ENCODE peak calls at places on chromosomes 7 and 10, in nine cellular contexts. One of them, this sample, is unnamed.

GRCh38 chr7:37531225-37531624 is 82.6 kb upstream of the ELMO1 start:
- DNase-seq in Calu3: no peak
- DNase-seq in WTC11: no peak
- DNase-seq in mucosa of descending colon: no peak
- DNase-seq in HFFc6: no peak
- DNase-seq in Caco-2: no peak
- DNase-seq in lower leg skin: no peak
- DNase-seq in uterus: no peak
- DNase-seq in neural crest cell: no peak
- DNase-seq in this sample: no peak

GRCh38 chr7:25238056-25238745 is 9.9 kb upstream of the NPVF start:
- DNase-seq in neural crest cell: no peak
- DNase-seq in Calu3: no peak
- DNase-seq in mucosa of descending colon: no peak
- DNase-seq in WTC11: no peak
- DNase-seq in uterus: no peak
- DNase-seq in lower leg skin: no peak
- DNase-seq in Caco-2: no peak
- DNase-seq in HFFc6: no peak
- DNase-seq in this sample: no peak

GRCh38 chr10:71725998-71726672 is 6.6 kb upstream of the C10orf105 start:
- DNase-seq in lower leg skin: no peak
- DNase-seq in mucosa of descending colon: no peak
- DNase-seq in HFFc6: peak
- DNase-seq in WTC11: peak
- DNase-seq in neural crest cell: peak
- DNase-seq in uterus: no peak
- DNase-seq in Calu3: peak
- DNase-seq in Caco-2: no peak
- DNase-seq in this sample: peak

GRCh38 chr10:89242340-89242680 is 9.3 kb downstream of the LIPA start:
- DNase-seq in lower leg skin: no peak
- DNase-seq in Caco-2: no peak
- DNase-seq in mucosa of descending colon: no peak
- DNase-seq in uterus: no peak
- DNase-seq in neural crest cell: no peak
- DNase-seq in HFFc6: no peak
- DNase-seq in Calu3: no peak
- DNase-seq in WTC11: no peak
- DNase-seq in this sample: no peak

GRCh38 chr7:134210976-134211663 is 84.0 kb downstream of the LRGUK start:
- DNase-seq in HFFc6: no peak
- DNase-seq in Caco-2: no peak
- DNase-seq in mucosa of descending colon: no peak
- DNase-seq in uterus: no peak
- DNase-seq in WTC11: no peak
- DNase-seq in Calu3: no peak
- DNase-seq in lower leg skin: no peak
- DNase-seq in neural crest cell: no peak
- DNase-seq in this sample: no peak

GRCh38 chr10:35016009-35016408 is 74.1 kb downstream of the CUL2 start:
- DNase-seq in lower leg skin: no peak
- DNase-seq in HFFc6: no peak
- DNase-seq in mucosa of descending colon: no peak
- DNase-seq in Caco-2: no peak
- DNase-seq in WTC11: no peak
- DNase-seq in uterus: no peak
- DNase-seq in Calu3: no peak
- DNase-seq in neural crest cell: no peak
- DNase-seq in this sample: no peak

GRCh38 chr10:13593560-13593959 is 6.8 kb downstream of the PRPF18 start:
- DNase-seq in neural crest cell: no peak
- DNase-seq in Caco-2: no peak
- DNase-seq in uterus: no peak
- DNase-seq in Calu3: no peak
- DNase-seq in mucosa of descending colon: no peak
- DNase-seq in WTC11: no peak
- DNase-seq in lower leg skin: no peak
- DNase-seq in HFFc6: peak
- DNase-seq in this sample: no peak

GRCh38 chr10:133528845-133529575 is 1.8 kb downstream of the CYP2E1 start:
- DNase-seq in mucosa of descending colon: no peak
- DNase-seq in uterus: no peak
- DNase-seq in Calu3: peak
- DNase-seq in WTC11: no peak
- DNase-seq in lower leg skin: no peak
- DNase-seq in neural crest cell: no peak
- DNase-seq in Caco-2: no peak
- DNase-seq in HFFc6: no peak
- DNase-seq in this sample: peak

GRCh38 chr10:90999512-91000172 is 78.8 kb upstream of the ANKRD1 start:
- DNase-seq in neural crest cell: no peak
- DNase-seq in uterus: no peak
- DNase-seq in Caco-2: no peak
- DNase-seq in HFFc6: no peak
- DNase-seq in lower leg skin: no peak
- DNase-seq in mucosa of descending colon: no peak
- DNase-seq in Calu3: no peak
- DNase-seq in WTC11: no peak
- DNase-seq in this sample: no peak

GRCh38 chr10:22911889-22912762 is 15.7 kb upstream of the ARMC3 start:
- DNase-seq in HFFc6: no peak
- DNase-seq in Calu3: no peak
- DNase-seq in uterus: no peak
- DNase-seq in lower leg skin: no peak
- DNase-seq in WTC11: no peak
- DNase-seq in mucosa of descending colon: no peak
- DNase-seq in neural crest cell: no peak
- DNase-seq in Caco-2: no peak
- DNase-seq in this sample: no peak

GRCh38 chr7:155399577-155399976 is 58.4 kb upstream of the EN2 start:
- DNase-seq in lower leg skin: no peak
- DNase-seq in mucosa of descending colon: no peak
- DNase-seq in Caco-2: no peak
- DNase-seq in uterus: no peak
- DNase-seq in neural crest cell: no peak
- DNase-seq in HFFc6: no peak
- DNase-seq in WTC11: no peak
- DNase-seq in Calu3: no peak
- DNase-seq in this sample: no peak

GRCh38 chr7:31102973-31103850 is 51.1 kb downstream of the ADCYAP1R1 start:
- DNase-seq in Calu3: no peak
- DNase-seq in Caco-2: peak
- DNase-seq in mucosa of descending colon: no peak
- DNase-seq in WTC11: no peak
- DNase-seq in neural crest cell: no peak
- DNase-seq in HFFc6: no peak
- DNase-seq in lower leg skin: no peak
- DNase-seq in uterus: no peak
- DNase-seq in this sample: no peak

GRCh38 chr10:110788620-110789385 is 82.9 kb upstream of the PDCD4 start:
- DNase-seq in uterus: no peak
- DNase-seq in mucosa of descending colon: no peak
- DNase-seq in HFFc6: no peak
- DNase-seq in Caco-2: no peak
- DNase-seq in neural crest cell: no peak
- DNase-seq in WTC11: no peak
- DNase-seq in lower leg skin: no peak
- DNase-seq in Calu3: no peak
- DNase-seq in this sample: no peak

GRCh38 chr10:110792476-110792875 is 79.3 kb upstream of the PDCD4 start:
- DNase-seq in lower leg skin: no peak
- DNase-seq in Calu3: no peak
- DNase-seq in mucosa of descending colon: no peak
- DNase-seq in neural crest cell: no peak
- DNase-seq in uterus: no peak
- DNase-seq in Caco-2: no peak
- DNase-seq in HFFc6: no peak
- DNase-seq in WTC11: no peak
- DNase-seq in this sample: no peak

GRCh38 chr10:110790913-110791525 is 80.7 kb upstream of the PDCD4 start:
- DNase-seq in Caco-2: no peak
- DNase-seq in uterus: no peak
- DNase-seq in lower leg skin: no peak
- DNase-seq in WTC11: no peak
- DNase-seq in mucosa of descending colon: no peak
- DNase-seq in Calu3: no peak
- DNase-seq in HFFc6: no peak
- DNase-seq in neural crest cell: no peak
- DNase-seq in this sample: no peak

GRCh38 chr10:110791541-110792073 is 80.1 kb upstream of the PDCD4 start:
- DNase-seq in WTC11: no peak
- DNase-seq in mucosa of descending colon: no peak
- DNase-seq in neural crest cell: no peak
- DNase-seq in uterus: no peak
- DNase-seq in lower leg skin: no peak
- DNase-seq in Caco-2: no peak
- DNase-seq in Calu3: no peak
- DNase-seq in HFFc6: no peak
- DNase-seq in this sample: no peak

DNA sequence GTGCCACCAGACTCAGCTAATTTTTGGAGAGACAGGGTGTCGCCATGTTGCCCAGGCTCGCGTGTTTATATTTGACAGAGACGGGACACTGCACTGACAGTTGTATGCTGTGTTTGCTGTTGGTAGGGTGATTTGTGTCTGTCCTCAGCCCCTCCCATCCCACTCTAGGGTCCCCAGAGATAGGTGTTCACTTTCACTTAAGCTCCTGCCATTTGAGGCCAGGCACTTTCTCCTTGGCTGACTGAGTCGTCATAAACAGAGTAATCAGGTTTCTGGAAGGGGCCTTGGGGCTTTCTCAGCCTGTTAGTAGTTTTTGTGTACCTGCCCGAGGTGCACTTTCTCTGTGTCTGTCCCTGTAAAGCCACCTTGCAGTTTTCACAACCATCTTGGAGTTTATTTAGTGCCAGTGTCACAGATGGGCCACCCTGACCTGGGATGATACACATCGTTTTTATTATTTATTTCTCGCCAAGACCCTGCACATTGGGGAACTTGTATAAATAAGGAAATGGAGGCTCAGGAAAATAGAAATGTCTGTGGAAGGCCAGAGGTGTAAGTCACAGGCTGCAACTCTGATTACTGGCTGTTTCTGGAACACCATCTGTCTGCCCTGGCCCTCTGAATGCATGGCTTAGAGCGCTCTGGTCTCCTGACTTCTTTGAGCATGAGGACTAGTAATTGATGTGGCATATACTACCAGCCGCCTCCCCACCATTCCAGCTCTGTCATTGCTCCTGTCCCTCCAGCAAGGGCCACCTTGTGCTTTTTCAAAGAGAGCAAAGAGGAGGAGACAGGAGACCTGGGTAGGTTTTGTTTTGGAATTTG is 81.9 kb upstream of the PDCD4 start:
- DNase-seq in HFFc6: no peak
- DNase-seq in Calu3: no peak
- DNase-seq in WTC11: no peak
- DNase-seq in neural crest cell: no peak
- DNase-seq in mucosa of descending colon: no peak
- DNase-seq in lower leg skin: no peak
- DNase-seq in Caco-2: no peak
- DNase-seq in uterus: no peak
- DNase-seq in this sample: no peak
- TF ChIP-seq CTCF in HFFc6: no peak
- TF ChIP-seq CTCF in Calu3: no peak
- TF ChIP-seq CTCF in WTC11: no peak
- TF ChIP-seq CTCF in neural crest cell: no peak
- TF ChIP-seq CTCF in mucosa of descending colon: no peak
- TF ChIP-seq CTCF in lower leg skin: no peak
- TF ChIP-seq CTCF in Caco-2: no peak
- TF ChIP-seq CTCF in uterus: no peak
- TF ChIP-seq CTCF in this sample: no peak

DNA sequence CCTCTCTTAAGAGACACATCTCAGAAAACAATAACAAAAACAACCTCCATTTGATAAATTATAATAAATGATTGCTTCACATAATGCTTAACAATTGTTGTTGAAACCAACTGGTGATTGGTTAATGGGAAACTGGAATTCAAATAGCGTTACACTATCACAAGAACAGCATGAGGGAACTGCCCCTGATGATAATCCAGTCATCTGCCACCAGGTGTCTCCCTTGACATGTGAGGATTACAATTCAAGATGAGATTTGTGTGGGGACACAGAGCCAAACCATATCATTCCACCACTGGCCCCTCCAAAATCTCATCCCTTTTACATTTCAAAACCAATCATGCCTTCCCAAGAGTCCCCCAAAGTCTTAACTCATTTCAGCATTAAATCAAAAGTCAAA is 375.9 kb downstream of the BMPER start:
- DNase-seq in Caco-2: no peak
- DNase-seq in HFFc6: no peak
- DNase-seq in uterus: no peak
- DNase-seq in WTC11: no peak
- DNase-seq in mucosa of descending colon: no peak
- DNase-seq in Calu3: peak
- DNase-seq in neural crest cell: no peak
- DNase-seq in lower leg skin: no peak
- DNase-seq in this sample: no peak
- TF ChIP-seq CTCF in Caco-2: no peak
- TF ChIP-seq CTCF in HFFc6: peak
- TF ChIP-seq CTCF in uterus: no peak
- TF ChIP-seq CTCF in WTC11: no peak
- TF ChIP-seq CTCF in mucosa of descending colon: no peak
- TF ChIP-seq CTCF in Calu3: peak
- TF ChIP-seq CTCF in neural crest cell: no peak
- TF ChIP-seq CTCF in lower leg skin: no peak
- TF ChIP-seq CTCF in this sample: no peak

GRCh38 chr10:124461642-124462347 is at the start of gene LHPP:
- DNase-seq in Calu3: peak
- DNase-seq in mucosa of descending colon: peak
- DNase-seq in HFFc6: peak
- DNase-seq in WTC11: peak
- DNase-seq in neural crest cell: peak
- DNase-seq in uterus: peak
- DNase-seq in lower leg skin: peak
- DNase-seq in Caco-2: peak
- DNase-seq in this sample: peak
- TF ChIP-seq CTCF in Calu3: peak
- TF ChIP-seq CTCF in mucosa of descending colon: peak
- TF ChIP-seq CTCF in HFFc6: peak
- TF ChIP-seq CTCF in WTC11: peak
- TF ChIP-seq CTCF in neural crest cell: peak
- TF ChIP-seq CTCF in uterus: peak
- TF ChIP-seq CTCF in lower leg skin: no peak
- TF ChIP-seq CTCF in Caco-2: peak
- TF ChIP-seq CTCF in this sample: no peak

DNA sequence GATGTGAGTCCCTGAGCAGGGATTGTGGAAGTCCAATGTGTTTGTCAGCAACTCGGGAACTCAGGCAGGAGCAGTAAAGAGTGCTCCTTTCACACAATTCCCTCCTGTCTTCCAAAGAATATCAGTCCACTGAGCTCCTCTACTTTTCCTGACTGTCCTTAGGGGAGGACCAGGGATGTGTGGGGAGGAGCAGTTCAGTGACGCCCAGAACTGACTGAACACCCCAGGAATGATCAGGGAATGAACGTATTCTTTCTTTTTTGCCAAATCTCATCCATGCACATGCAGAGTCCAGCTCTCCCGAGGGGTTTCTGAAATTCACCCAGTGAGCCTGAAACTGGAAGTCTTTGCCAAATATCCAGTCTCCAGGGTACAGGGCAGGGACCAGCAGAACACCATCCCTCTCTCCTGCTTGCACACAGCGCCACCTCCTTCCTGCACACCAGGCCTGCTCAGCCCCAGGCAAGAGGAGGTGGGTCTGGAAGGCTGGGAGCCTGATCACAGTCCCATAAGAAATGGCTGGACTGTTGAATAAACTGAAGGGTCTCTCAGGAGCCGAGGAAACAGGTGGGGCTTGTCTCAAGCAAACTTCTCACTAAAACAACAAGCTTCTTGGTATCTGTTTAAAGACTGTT is 294.7 kb downstream of the C7orf25 start:
- DNase-seq in HFFc6: no peak
- DNase-seq in Calu3: no peak
- DNase-seq in WTC11: no peak
- DNase-seq in Caco-2: no peak
- DNase-seq in lower leg skin: no peak
- DNase-seq in mucosa of descending colon: no peak
- DNase-seq in uterus: no peak
- DNase-seq in neural crest cell: no peak
- DNase-seq in this sample: no peak
- TF ChIP-seq CTCF in HFFc6: no peak
- TF ChIP-seq CTCF in Calu3: no peak
- TF ChIP-seq CTCF in WTC11: no peak
- TF ChIP-seq CTCF in Caco-2: no peak
- TF ChIP-seq CTCF in lower leg skin: no peak
- TF ChIP-seq CTCF in mucosa of descending colon: no peak
- TF ChIP-seq CTCF in uterus: no peak
- TF ChIP-seq CTCF in neural crest cell: no peak
- TF ChIP-seq CTCF in this sample: no peak